ENCODE peak calls at places on chromosomes 11 and 22, in nine cellular contexts. One of them, this sample, is unnamed.

GRCh38 chr22:50469377-50470305 is 5.2 kb downstream of the SBF1 start:
- DNase-seq in SJCRH30: peak
- DNase-seq in nephron progenitor cell: no peak
- DNase-seq in RWPE1: peak
- DNase-seq in HFF-Myc: peak
- DNase-seq in WTC11: peak
- DNase-seq in NCI-H510A: peak
- DNase-seq in stimulated activated effector memory CD8-positive, alpha-beta T cell treated with anti-CD3 and anti-CD28 coated beads, Interleukin-12 subunit alpha, Interleukin-12 subunit beta, amount 100 ng/mL, for 72 hours: peak
- DNase-seq in T-helper 1 cell: peak
- DNase-seq in this sample: peak

GRCh38 chr22:23180301-23180892 is at the start of gene BCR:
- DNase-seq in SJCRH30: peak
- DNase-seq in nephron progenitor cell: peak
- DNase-seq in RWPE1: peak
- DNase-seq in HFF-Myc: no peak
- DNase-seq in WTC11: peak
- DNase-seq in NCI-H510A: no peak
- DNase-seq in stimulated activated effector memory CD8-positive, alpha-beta T cell treated with anti-CD3 and anti-CD28 coated beads, Interleukin-12 subunit alpha, Interleukin-12 subunit beta, amount 100 ng/mL, for 72 hours: peak
- DNase-seq in T-helper 1 cell: peak
- DNase-seq in this sample: peak

GRCh38 chr22:37166675-37167066 is 17.0 kb upstream of the IL2RB start:
- DNase-seq in SJCRH30: peak
- DNase-seq in nephron progenitor cell: peak
- DNase-seq in RWPE1: peak
- DNase-seq in HFF-Myc: no peak
- DNase-seq in WTC11: peak
- DNase-seq in NCI-H510A: no peak
- DNase-seq in stimulated activated effector memory CD8-positive, alpha-beta T cell treated with anti-CD3 and anti-CD28 coated beads, Interleukin-12 subunit alpha, Interleukin-12 subunit beta, amount 100 ng/mL, for 72 hours: peak
- DNase-seq in T-helper 1 cell: peak
- DNase-seq in this sample: peak

GRCh38 chr11:59000007-59000406 is 60.7 kb downstream of the GLYATL1 start:
- DNase-seq in SJCRH30: no peak
- DNase-seq in nephron progenitor cell: no peak
- DNase-seq in RWPE1: no peak
- DNase-seq in HFF-Myc: no peak
- DNase-seq in WTC11: no peak
- DNase-seq in NCI-H510A: no peak
- DNase-seq in stimulated activated effector memory CD8-positive, alpha-beta T cell treated with anti-CD3 and anti-CD28 coated beads, Interleukin-12 subunit alpha, Interleukin-12 subunit beta, amount 100 ng/mL, for 72 hours: no peak
- DNase-seq in T-helper 1 cell: no peak
- DNase-seq in this sample: no peak

GRCh38 chr11:126410649-126411048 is 55.2 kb downstream of the ST3GAL4 start:
- DNase-seq in SJCRH30: no peak
- DNase-seq in nephron progenitor cell: no peak
- DNase-seq in RWPE1: no peak
- DNase-seq in HFF-Myc: no peak
- DNase-seq in WTC11: no peak
- DNase-seq in NCI-H510A: no peak
- DNase-seq in stimulated activated effector memory CD8-positive, alpha-beta T cell treated with anti-CD3 and anti-CD28 coated beads, Interleukin-12 subunit alpha, Interleukin-12 subunit beta, amount 100 ng/mL, for 72 hours: no peak
- DNase-seq in T-helper 1 cell: no peak
- DNase-seq in this sample: no peak

GRCh38 chr22:36225333-36225922 is 13.9 kb downstream of the APOL2 start:
- DNase-seq in SJCRH30: no peak
- DNase-seq in nephron progenitor cell: no peak
- DNase-seq in RWPE1: no peak
- DNase-seq in HFF-Myc: no peak
- DNase-seq in WTC11: no peak
- DNase-seq in NCI-H510A: no peak
- DNase-seq in stimulated activated effector memory CD8-positive, alpha-beta T cell treated with anti-CD3 and anti-CD28 coated beads, Interleukin-12 subunit alpha, Interleukin-12 subunit beta, amount 100 ng/mL, for 72 hours: no peak
- DNase-seq in T-helper 1 cell: no peak
- DNase-seq in this sample: no peak

GRCh38 chr11:96447208-96447607 is 57.4 kb downstream of the JRKL start:
- DNase-seq in SJCRH30: no peak
- DNase-seq in nephron progenitor cell: no peak
- DNase-seq in RWPE1: no peak
- DNase-seq in HFF-Myc: no peak
- DNase-seq in WTC11: no peak
- DNase-seq in NCI-H510A: no peak
- DNase-seq in stimulated activated effector memory CD8-positive, alpha-beta T cell treated with anti-CD3 and anti-CD28 coated beads, Interleukin-12 subunit alpha, Interleukin-12 subunit beta, amount 100 ng/mL, for 72 hours: no peak
- DNase-seq in T-helper 1 cell: no peak
- DNase-seq in this sample: no peak

GRCh38 chr11:34809191-34810106 is 106.7 kb downstream of the APIP start:
- DNase-seq in SJCRH30: no peak
- DNase-seq in nephron progenitor cell: no peak
- DNase-seq in RWPE1: peak
- DNase-seq in HFF-Myc: no peak
- DNase-seq in WTC11: no peak
- DNase-seq in NCI-H510A: no peak
- DNase-seq in stimulated activated effector memory CD8-positive, alpha-beta T cell treated with anti-CD3 and anti-CD28 coated beads, Interleukin-12 subunit alpha, Interleukin-12 subunit beta, amount 100 ng/mL, for 72 hours: no peak
- DNase-seq in T-helper 1 cell: peak
- DNase-seq in this sample: no peak

GRCh38 chr11:45890886-45891550 is 5.6 kb downstream of the MAPK8IP1 start:
- DNase-seq in SJCRH30: no peak
- DNase-seq in nephron progenitor cell: no peak
- DNase-seq in RWPE1: no peak
- DNase-seq in HFF-Myc: no peak
- DNase-seq in WTC11: no peak
- DNase-seq in NCI-H510A: no peak
- DNase-seq in stimulated activated effector memory CD8-positive, alpha-beta T cell treated with anti-CD3 and anti-CD28 coated beads, Interleukin-12 subunit alpha, Interleukin-12 subunit beta, amount 100 ng/mL, for 72 hours: no peak
- DNase-seq in T-helper 1 cell: no peak
- DNase-seq in this sample: no peak

GRCh38 chr11:1047576-1048156 is 11.1 kb upstream of the MUC6 start:
- DNase-seq in SJCRH30: no peak
- DNase-seq in nephron progenitor cell: peak
- DNase-seq in RWPE1: no peak
- DNase-seq in HFF-Myc: no peak
- DNase-seq in WTC11: no peak
- DNase-seq in NCI-H510A: no peak
- DNase-seq in stimulated activated effector memory CD8-positive, alpha-beta T cell treated with anti-CD3 and anti-CD28 coated beads, Interleukin-12 subunit alpha, Interleukin-12 subunit beta, amount 100 ng/mL, for 72 hours: no peak
- DNase-seq in T-helper 1 cell: no peak
- DNase-seq in this sample: no peak

GRCh38 chr22:20431520-20432237 is 5.9 kb downstream of the SCARF2 start:
- DNase-seq in SJCRH30: no peak
- DNase-seq in nephron progenitor cell: no peak
- DNase-seq in RWPE1: no peak
- DNase-seq in HFF-Myc: no peak
- DNase-seq in WTC11: peak
- DNase-seq in NCI-H510A: no peak
- DNase-seq in stimulated activated effector memory CD8-positive, alpha-beta T cell treated with anti-CD3 and anti-CD28 coated beads, Interleukin-12 subunit alpha, Interleukin-12 subunit beta, amount 100 ng/mL, for 72 hours: no peak
- DNase-seq in T-helper 1 cell: no peak
- DNase-seq in this sample: no peak

GRCh38 chr22:46848227-46848626 is 85.8 kb downstream of the TBC1D22A start:
- DNase-seq in SJCRH30: no peak
- DNase-seq in nephron progenitor cell: no peak
- DNase-seq in RWPE1: peak
- DNase-seq in HFF-Myc: no peak
- DNase-seq in WTC11: no peak
- DNase-seq in NCI-H510A: no peak
- DNase-seq in stimulated activated effector memory CD8-positive, alpha-beta T cell treated with anti-CD3 and anti-CD28 coated beads, Interleukin-12 subunit alpha, Interleukin-12 subunit beta, amount 100 ng/mL, for 72 hours: no peak
- DNase-seq in T-helper 1 cell: no peak
- DNase-seq in this sample: no peak

GRCh38 chr22:39471421-39472141 is 14.8 kb downstream of the MGAT3 start:
- DNase-seq in SJCRH30: no peak
- DNase-seq in nephron progenitor cell: no peak
- DNase-seq in RWPE1: peak
- DNase-seq in HFF-Myc: no peak
- DNase-seq in WTC11: no peak
- DNase-seq in NCI-H510A: no peak
- DNase-seq in stimulated activated effector memory CD8-positive, alpha-beta T cell treated with anti-CD3 and anti-CD28 coated beads, Interleukin-12 subunit alpha, Interleukin-12 subunit beta, amount 100 ng/mL, for 72 hours: no peak
- DNase-seq in T-helper 1 cell: no peak
- DNase-seq in this sample: no peak

GRCh38 chr22:46049726-46050450 is 72.9 kb upstream of the WNT7B start:
- DNase-seq in SJCRH30: no peak
- DNase-seq in nephron progenitor cell: no peak
- DNase-seq in RWPE1: no peak
- DNase-seq in HFF-Myc: no peak
- DNase-seq in WTC11: peak
- DNase-seq in NCI-H510A: no peak
- DNase-seq in stimulated activated effector memory CD8-positive, alpha-beta T cell treated with anti-CD3 and anti-CD28 coated beads, Interleukin-12 subunit alpha, Interleukin-12 subunit beta, amount 100 ng/mL, for 72 hours: no peak
- DNase-seq in T-helper 1 cell: no peak
- DNase-seq in this sample: no peak

GRCh38 chr11:73374130-73374529 is 2.1 kb upstream of the RELT start:
- DNase-seq in SJCRH30: no peak
- DNase-seq in nephron progenitor cell: no peak
- DNase-seq in RWPE1: no peak
- DNase-seq in HFF-Myc: no peak
- DNase-seq in WTC11: no peak
- DNase-seq in NCI-H510A: no peak
- DNase-seq in stimulated activated effector memory CD8-positive, alpha-beta T cell treated with anti-CD3 and anti-CD28 coated beads, Interleukin-12 subunit alpha, Interleukin-12 subunit beta, amount 100 ng/mL, for 72 hours: no peak
- DNase-seq in T-helper 1 cell: no peak
- DNase-seq in this sample: no peak

GRCh38 chr11:108346451-108346850 is 120.9 kb downstream of the C11orf65 start:
- DNase-seq in SJCRH30: no peak
- DNase-seq in nephron progenitor cell: no peak
- DNase-seq in RWPE1: no peak
- DNase-seq in HFF-Myc: no peak
- DNase-seq in WTC11: no peak
- DNase-seq in NCI-H510A: no peak
- DNase-seq in stimulated activated effector memory CD8-positive, alpha-beta T cell treated with anti-CD3 and anti-CD28 coated beads, Interleukin-12 subunit alpha, Interleukin-12 subunit beta, amount 100 ng/mL, for 72 hours: no peak
- DNase-seq in T-helper 1 cell: no peak
- DNase-seq in this sample: no peak